ENCODE peak calls at places on chromosomes 3 and 15, in eight cellular contexts. O, X, Z, Y, G, L, M and H are unnamed samples.

GRCh38 chr3:124467980-124468902 is 262.0 kb upstream of the UMPS start:
- DNase-seq in O (peak; percentile 56), X (peak; percentile 34), Z (peak; percentile 41), Y (no peak), G (peak; percentile 64), L (no peak), M (peak; percentile 28), H (peak; percentile 35)

GRCh38 chr15:60673918-60674558 is 195.1 kb upstream of the ICE2 start:
- DNase-seq in O (no peak), X (peak; percentile 97), Z (peak; percentile 74), Y (no peak), G (peak; percentile 59), L (peak; percentile 69), M (peak; percentile 21), H (peak; percentile 42)

GRCh38 chr3:128787256-128788253 is 61.6 kb downstream of the RAB7A start:
- DNase-seq in O (no peak), X (peak; percentile 69), Z (no peak), Y (no peak), G (no peak), L (no peak), M (no peak), H (no peak)

GRCh38 chr3:30681276-30682211 is 75.1 kb downstream of the TGFBR2 start:
- DNase-seq in O (peak; percentile 57), X (no peak), Z (peak; percentile 61), Y (peak; percentile 64), G (peak; percentile 67), L (peak; percentile 41), M (peak; percentile 70), H (no peak)

GRCh38 chr3:57512174-57512573 is 32.0 kb downstream of the DNAH12 start:
- DNase-seq in O (no peak), X (no peak), Z (no peak), Y (no peak), G (no peak), L (no peak), M (no peak), H (no peak)

GRCh38 chr15:92012368-92012629 is 158.8 kb downstream of the SLCO3A1 start:
- DNase-seq in O (no peak), X (no peak), Z (peak; percentile 62), Y (no peak), G (no peak), L (no peak), M (no peak), H (no peak)

GRCh38 chr3:194134231-194134756 is 1.7 kb upstream of the HES1 start:
- DNase-seq in O (no peak), X (no peak), Z (peak; percentile 78), Y (peak; percentile 77), G (peak; percentile 83), L (no peak), M (peak; percentile 82), H (peak; percentile 67)

GRCh38 chr3:178483704-178484103 is 52.5 kb upstream of the KCNMB2 start:
- DNase-seq in O (no peak), X (no peak), Z (no peak), Y (no peak), G (no peak), L (no peak), M (no peak), H (no peak)

GRCh38 chr3:155555479-155556065 is 189.3 kb downstream of the PLCH1 start:
- DNase-seq in O (no peak), X (no peak), Z (no peak), Y (no peak), G (no peak), L (no peak), M (no peak), H (no peak)

GRCh38 chr15:75836953-75837321 is 6.3 kb upstream of the UBE2Q2 start:
- DNase-seq in O (no peak), X (peak; percentile 86), Z (peak; percentile 18), Y (no peak), G (peak; percentile 53), L (no peak), M (no peak), H (no peak)

GRCh38 chr3:139521144-139521543 is 18.4 kb downstream of the RBP1 start:
- DNase-seq in O (no peak), X (no peak), Z (no peak), Y (no peak), G (no peak), L (no peak), M (no peak), H (no peak)

GRCh38 chr3:49199244-49199899 is 28.0 kb downstream of the KLHDC8B start:
- DNase-seq in O (peak; percentile 98), X (peak; percentile 95), Z (peak; percentile 96), Y (peak; percentile 98), G (peak; percentile 99), L (peak; percentile 30), M (peak; percentile 96), H (peak; percentile 68)

GRCh38 chr15:82919231-82919886 is 33.2 kb downstream of the HOMER2 start:
- DNase-seq in O (peak; percentile 75), X (no peak), Z (peak; percentile 93), Y (peak; percentile 41), G (peak; percentile 71), L (no peak), M (peak; percentile 27), H (peak; percentile 46)
- TF ChIP-seq CTCF in O (no peak), X (no peak), Z (no peak), Y (no peak), G (no peak), L (no peak), M (no peak), H (no peak)

GRCh38 chr3:169695051-169695450 is 31.5 kb upstream of the MECOM start:
- DNase-seq in O (no peak), X (peak; percentile 17), Z (no peak), Y (no peak), G (no peak), L (no peak), M (no peak), H (no peak)
- H3K27ac ChIP-seq in O (no peak overlapping the region), X (no peak overlapping the region), Z (no peak overlapping the region), Y (no peak overlapping the region), G (no peak overlapping the region), L (no peak overlapping the region), M (no peak overlapping the region), H (no peak overlapping the region)

GRCh38 chr15:76994496-76994895 is 430 bp upstream of the PSTPIP1 start:
- DNase-seq in O (peak; percentile 17), X (no peak), Z (no peak), Y (no peak), G (no peak), L (no peak), M (no peak), H (no peak)
- H3K4me3 ChIP-seq in O (no peak overlapping the region), X (no peak overlapping the region), Z (no peak overlapping the region), Y (no peak overlapping the region), G (no peak overlapping the region), L (no peak overlapping the region), M (no peak overlapping the region), H (no peak overlapping the region)

DNA sequence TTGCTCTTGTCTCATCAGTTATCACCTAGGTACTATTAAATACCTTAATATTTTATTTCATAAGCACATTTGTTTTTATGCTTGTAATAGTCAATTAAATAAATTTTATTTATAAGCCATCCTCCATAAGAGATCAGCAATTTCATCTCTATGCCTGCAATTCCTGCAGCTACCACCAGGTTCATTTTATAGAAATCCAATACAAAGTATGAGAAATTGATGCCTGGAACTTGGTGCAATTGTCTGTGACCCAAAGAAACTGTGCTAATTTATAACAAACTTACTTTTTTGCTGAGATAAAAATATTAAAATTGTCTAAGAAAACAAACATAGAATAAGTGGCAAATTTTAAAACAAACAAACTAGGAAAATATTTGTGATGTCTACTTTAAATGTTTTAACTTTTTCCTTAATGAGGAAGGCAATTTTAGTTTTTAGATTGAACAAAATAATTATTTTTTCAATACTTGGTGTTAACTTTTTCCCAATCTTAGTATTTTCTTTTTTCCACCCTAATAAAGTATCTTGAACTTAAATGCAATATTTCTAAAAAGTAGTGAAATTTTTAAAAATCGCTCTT is 1026.6 kb downstream of the ROBO1 start:
- DNase-seq in O (no peak), X (no peak), Z (no peak), Y (no peak), G (no peak), L (no peak), M (no peak), H (no peak)
- TF ChIP-seq CTCF in O (no peak), X (peak; percentile 52), Z (peak; percentile 18), Y (peak; percentile 55), G (peak; percentile 55), L (peak; percentile 60), M (no peak), H (no peak)